ENCODE peak calls at places on chromosomes 12 and 14, in five cellular contexts. T is CD4-positive, alpha-beta T cell; G is right lobe of liver; Q is Peyer's patch; L is cardiac muscle cell. W is an unnamed sample.

GRCh38 chr12:59070534-59070933 is 150.2 kb upstream of the LRIG3 start:
- DNase-seq in T (no peak), L (no peak), G (no peak), Q (no peak), W (no peak)

GRCh38 chr14:92880851-92881250 is 42.1 kb upstream of the CHGA start:
- DNase-seq in T (no peak), L (peak), G (peak), Q (no peak), W (no peak)

GRCh38 chr12:111437816-111438454 is 32.2 kb downstream of the SH2B3 start:
- DNase-seq in T (no peak), Q (peak), G (no peak), L (peak), W (no peak)

GRCh38 chr12:67798763-67799162 is 150.2 kb downstream of the DYRK2 start:
- DNase-seq in T (no peak), G (no peak), Q (no peak), L (no peak), W (no peak)

GRCh38 chr12:106493531-106493930 is 89.3 kb upstream of the RFX4 start:
- DNase-seq in T (no peak), G (no peak), Q (no peak), L (no peak), W (no peak)

GRCh38 chr14:88202296-88202695 is 120.8 kb downstream of the KCNK10 start:
- DNase-seq in G (no peak), T (no peak), L (no peak), Q (no peak), W (no peak)

GRCh38 chr12:105083551-105084105 is 630 bp downstream of the ALDH1L2 start:
- DNase-seq in Q (peak), G (no peak), L (peak), T (no peak), W (no peak)

GRCh38 chr12:15336772-15337553 is 14.7 kb downstream of the PTPRO start:
- DNase-seq in L (peak), Q (no peak), T (no peak), G (no peak), W (no peak)

GRCh38 chr12:48331389-48331788 is 19.3 kb downstream of the ZNF641 start:
- DNase-seq in T (no peak), G (no peak), L (no peak), Q (no peak), W (no peak)

GRCh38 chr12:48334807-48335206 is 15.9 kb downstream of the ZNF641 start:
- DNase-seq in G (no peak), L (no peak), T (no peak), Q (no peak), W (no peak)

GRCh38 chr12:48336066-48336465 is 14.7 kb downstream of the ZNF641 start:
- DNase-seq in L (no peak), G (no peak), T (no peak), Q (no peak), W (no peak)

GRCh38 chr12:48340891-48341290 is 9.8 kb downstream of the ZNF641 start:
- DNase-seq in G (no peak), L (no peak), Q (no peak), T (no peak), W (no peak)

GRCh38 chr12:48336564-48336963 is 14.2 kb downstream of the ZNF641 start:
- DNase-seq in G (no peak), T (no peak), L (no peak), Q (no peak), W (no peak)
- TF ChIP-seq CTCF in G (peak), T (no peak), L (peak), Q (no peak), W (no peak)

GRCh38 chr14:89955418-89956293 is at the start of gene TDP1:
- DNase-seq in L (peak), T (peak), G (peak), Q (peak), W (peak)
- TF ChIP-seq CTCF in L (peak), T (no peak), G (peak), Q (no peak), W (no peak)

GRCh38 chr14:103333754-103334643 is at the start of gene EIF5:
- DNase-seq in T (peak), L (peak), G (peak), Q (peak), W (peak)
- TF ChIP-seq CTCF in T (no peak), L (peak), G (no peak), Q (peak), W (no peak)

GRCh38 chr14:101887219-101887618 is 77.2 kb upstream of the DYNC1H1 start:
- DNase-seq in G (no peak), L (no peak), Q (no peak), T (no peak), W (no peak)

GRCh38 chr14:101889366-101889765 is 75.0 kb upstream of the DYNC1H1 start:
- DNase-seq in L (no peak), Q (no peak), G (no peak), T (no peak), W (no peak)

GRCh38 chr14:101888182-101888581 is 76.2 kb upstream of the DYNC1H1 start:
- DNase-seq in T (no peak), L (no peak), G (no peak), Q (no peak), W (no peak)

GRCh38 chr14:101891471-101891870 is 72.9 kb upstream of the DYNC1H1 start:
- DNase-seq in Q (no peak), L (no peak), T (no peak), G (no peak), W (no peak)

DNA sequence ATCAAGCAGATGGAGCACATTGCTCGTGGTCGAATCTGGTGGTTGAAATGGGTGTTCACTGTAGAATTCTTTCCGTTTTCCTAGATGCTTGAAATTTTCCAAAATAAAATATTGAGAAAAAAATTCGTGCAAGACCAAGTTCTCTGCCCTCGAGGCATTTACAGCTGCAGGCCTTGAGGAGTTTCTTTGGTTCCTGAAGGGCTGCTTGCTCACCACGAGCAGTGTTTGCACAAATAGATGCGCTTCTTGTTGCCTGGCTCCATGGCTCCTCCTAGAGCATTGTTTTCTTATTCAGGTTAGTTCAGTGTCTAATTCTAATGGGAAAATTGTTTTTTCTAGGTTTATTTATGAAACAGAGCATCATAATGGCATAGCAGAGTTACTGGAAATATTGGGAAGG is 74.5 kb upstream of the DYNC1H1 start:
- DNase-seq in L (peak), Q (no peak), G (no peak), T (no peak), W (no peak)
- TF ChIP-seq CTCF in L (no peak), Q (no peak), G (no peak), T (no peak), W (no peak)